ENCODE peak calls at places on chromosomes 12 and 14, in seven cellular contexts. One of them, this sample, is unnamed.

GRCh38 chr12:72346331-72346944 is 74.3 kb downstream of the TRHDE start:
- DNase-seq in K562: peak; percentile 14
- DNase-seq in HCT116: peak; percentile 77
- DNase-seq in GM12878: peak; percentile 13
- DNase-seq in H1: peak; percentile 59
- DNase-seq in HepG2: peak; percentile 62
- DNase-seq in SK-N-SH: peak; percentile 29
- DNase-seq in this sample: peak; percentile 11

GRCh38 chr14:76203086-76204001 is 51.6 kb downstream of the GPATCH2L start:
- DNase-seq in HCT116: no peak
- DNase-seq in K562: no peak
- DNase-seq in HepG2: no peak
- DNase-seq in SK-N-SH: no peak
- DNase-seq in H1: peak; percentile 5
- DNase-seq in GM12878: peak; percentile 95
- DNase-seq in this sample: no peak

GRCh38 chr12:110183386-110183785 is 59.2 kb downstream of the IFT81 start:
- DNase-seq in HepG2: peak; percentile 4
- DNase-seq in H1: no peak
- DNase-seq in HCT116: no peak
- DNase-seq in K562: no peak
- DNase-seq in GM12878: no peak
- DNase-seq in SK-N-SH: no peak
- DNase-seq in this sample: no peak

GRCh38 chr12:107732365-107732764 is 28.6 kb downstream of the PRDM4 start:
- DNase-seq in K562: no peak
- DNase-seq in HCT116: no peak
- DNase-seq in SK-N-SH: no peak
- DNase-seq in HepG2: no peak
- DNase-seq in GM12878: no peak
- DNase-seq in H1: no peak
- DNase-seq in this sample: no peak

GRCh38 chr14:69260979-69261605 is 1.1 kb downstream of the GALNT16 start:
- DNase-seq in GM12878: no peak
- DNase-seq in HepG2: no peak
- DNase-seq in K562: peak; percentile 67
- DNase-seq in H1: no peak
- DNase-seq in HCT116: no peak
- DNase-seq in SK-N-SH: peak; percentile 91
- DNase-seq in this sample: peak; percentile 61

GRCh38 chr14:20530771-20531571 is 25.6 kb downstream of the RNASE10 start:
- DNase-seq in SK-N-SH: peak; percentile 38
- DNase-seq in H1: peak; percentile 41
- DNase-seq in HCT116: peak; percentile 78
- DNase-seq in K562: peak; percentile 30
- DNase-seq in HepG2: peak; percentile 75
- DNase-seq in GM12878: peak; percentile 21
- DNase-seq in this sample: no peak

GRCh38 chr12:27505124-27505523 is 18.9 kb upstream of the PPFIBP1 start:
- DNase-seq in K562: no peak
- DNase-seq in GM12878: no peak
- DNase-seq in H1: no peak
- DNase-seq in SK-N-SH: no peak
- DNase-seq in HepG2: no peak
- DNase-seq in HCT116: no peak
- DNase-seq in this sample: no peak

GRCh38 chr14:44910826-44911225 is 50.9 kb downstream of the KLHL28 start:
- DNase-seq in SK-N-SH: no peak
- DNase-seq in H1: no peak
- DNase-seq in K562: no peak
- DNase-seq in HepG2: no peak
- DNase-seq in HCT116: no peak
- DNase-seq in GM12878: no peak
- DNase-seq in this sample: no peak

GRCh38 chr14:75141967-75142366 is 15.1 kb upstream of the NEK9 start:
- DNase-seq in SK-N-SH: peak; percentile 37
- DNase-seq in GM12878: no peak
- DNase-seq in K562: peak; percentile 13
- DNase-seq in H1: no peak
- DNase-seq in HCT116: no peak
- DNase-seq in HepG2: peak; percentile 42
- DNase-seq in this sample: no peak

GRCh38 chr14:75315143-75315542 is 36.5 kb downstream of the FOS start:
- DNase-seq in HepG2: no peak
- DNase-seq in K562: no peak
- DNase-seq in SK-N-SH: peak; percentile 45
- DNase-seq in H1: no peak
- DNase-seq in GM12878: no peak
- DNase-seq in HCT116: no peak
- DNase-seq in this sample: no peak

GRCh38 chr12:130870442-130871285 is 1.2 kb upstream of the RAN start:
- DNase-seq in HCT116: peak; percentile 83
- DNase-seq in GM12878: peak; percentile 75
- DNase-seq in K562: peak; percentile 87
- DNase-seq in SK-N-SH: peak; percentile 57
- DNase-seq in H1: peak; percentile 73
- DNase-seq in HepG2: peak; percentile 96
- DNase-seq in this sample: peak; percentile 87

GRCh38 chr14:82641050-82641540 is 1107.4 kb upstream of the SEL1L start:
- DNase-seq in HepG2: no peak
- DNase-seq in GM12878: no peak
- DNase-seq in H1: no peak
- DNase-seq in SK-N-SH: no peak
- DNase-seq in K562: no peak
- DNase-seq in HCT116: no peak
- DNase-seq in this sample: no peak

GRCh38 chr14:82635931-82636330 is 1102.3 kb upstream of the SEL1L start:
- DNase-seq in HepG2: no peak
- DNase-seq in H1: no peak
- DNase-seq in GM12878: no peak
- DNase-seq in SK-N-SH: no peak
- DNase-seq in HCT116: no peak
- DNase-seq in K562: no peak
- DNase-seq in this sample: no peak

GRCh38 chr14:82642425-82642824 is 1108.8 kb upstream of the SEL1L start:
- DNase-seq in H1: peak; percentile 46
- DNase-seq in K562: peak; percentile 6
- DNase-seq in HepG2: no peak
- DNase-seq in SK-N-SH: no peak
- DNase-seq in GM12878: no peak
- DNase-seq in HCT116: no peak
- DNase-seq in this sample: peak; percentile 11

DNA sequence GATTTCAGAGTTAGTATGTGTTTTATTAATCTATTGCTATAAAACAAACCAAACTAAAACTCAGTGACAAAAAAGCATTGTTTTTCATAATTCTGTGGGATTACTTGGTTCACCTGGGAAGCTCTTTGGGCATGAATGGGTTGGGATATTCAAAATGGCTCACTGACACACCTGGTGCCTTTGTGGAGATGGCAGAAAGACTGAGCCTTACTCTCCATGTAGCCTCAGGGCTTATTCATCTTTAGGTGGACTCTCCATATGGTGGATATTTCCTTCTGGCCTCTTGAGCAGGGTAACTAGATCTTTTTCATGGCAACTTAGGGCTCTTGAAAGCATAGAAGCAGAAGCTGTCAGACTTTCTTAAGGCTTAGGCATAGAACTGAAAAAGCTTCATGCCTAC is 1102.8 kb upstream of the SEL1L start:
- DNase-seq in HepG2: no peak
- DNase-seq in SK-N-SH: no peak
- DNase-seq in HCT116: no peak
- DNase-seq in K562: no peak
- DNase-seq in H1: no peak
- DNase-seq in GM12878: no peak
- DNase-seq in this sample: no peak
- TF ChIP-seq JUND in HepG2: no peak
- TF ChIP-seq JUND in SK-N-SH: no peak
- TF ChIP-seq JUND in HCT116: no peak
- TF ChIP-seq JUND in K562: no peak
- TF ChIP-seq JUND in H1: no peak
- TF ChIP-seq JUND in GM12878: no peak
- TF ChIP-seq JUND in this sample: no peak

GRCh38 chr12:53940448-53941014 is 1.9 kb downstream of the HOXC13 start:
- DNase-seq in SK-N-SH: no peak
- DNase-seq in H1: no peak
- DNase-seq in HepG2: no peak
- DNase-seq in K562: no peak
- DNase-seq in GM12878: no peak
- DNase-seq in HCT116: no peak
- DNase-seq in this sample: peak; percentile 51

GRCh38 chr12:53937596-53938275 is 895 bp upstream of the HOXC13 start:
- DNase-seq in H1: no peak
- DNase-seq in SK-N-SH: no peak
- DNase-seq in HCT116: no peak
- DNase-seq in K562: no peak
- DNase-seq in GM12878: no peak
- DNase-seq in HepG2: no peak
- DNase-seq in this sample: no peak

GRCh38 chr12:53939141-53940108 is 794 bp downstream of the HOXC13 start:
- DNase-seq in H1: no peak
- DNase-seq in HepG2: peak; percentile 24
- DNase-seq in GM12878: no peak
- DNase-seq in SK-N-SH: peak; percentile 35
- DNase-seq in HCT116: no peak
- DNase-seq in K562: no peak
- DNase-seq in this sample: no peak

GRCh38 chr12:53937099-53937498 is 1.5 kb upstream of the HOXC13 start:
- DNase-seq in HepG2: no peak
- DNase-seq in GM12878: no peak
- DNase-seq in HCT116: no peak
- DNase-seq in H1: no peak
- DNase-seq in SK-N-SH: no peak
- DNase-seq in K562: no peak
- DNase-seq in this sample: no peak

GRCh38 chr12:53938276-53939140 is at the start of gene HOXC13:
- DNase-seq in HCT116: peak; percentile 95
- DNase-seq in K562: peak; percentile 97
- DNase-seq in SK-N-SH: peak; percentile 86
- DNase-seq in H1: peak; percentile 92
- DNase-seq in GM12878: no peak
- DNase-seq in HepG2: peak; percentile 33
- DNase-seq in this sample: peak; percentile 98
- TF ChIP-seq JUND in HCT116: no peak
- TF ChIP-seq JUND in K562: no peak
- TF ChIP-seq JUND in SK-N-SH: no peak
- TF ChIP-seq JUND in H1: no peak
- TF ChIP-seq JUND in GM12878: no peak
- TF ChIP-seq JUND in HepG2: no peak
- TF ChIP-seq JUND in this sample: no peak

DNA sequence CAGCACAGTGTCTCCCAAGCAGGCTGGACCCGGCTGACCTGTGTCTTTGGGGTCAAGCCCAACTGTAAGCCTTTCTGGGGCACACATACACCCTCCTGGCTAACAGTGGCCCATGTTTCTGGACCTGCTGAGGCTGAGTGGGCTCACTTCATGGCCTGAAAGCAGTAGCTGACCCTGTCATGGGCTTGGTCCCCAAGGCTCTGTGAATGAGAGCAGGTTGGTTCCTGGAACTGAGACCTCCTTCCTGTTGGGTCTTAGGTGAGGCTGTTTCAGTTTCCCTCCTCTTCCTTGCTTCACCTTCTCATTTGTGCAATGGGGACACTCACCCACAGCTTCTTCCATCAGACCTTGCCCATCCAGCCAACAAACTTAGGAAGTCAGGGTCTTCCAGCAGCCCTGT is 744 bp upstream of the IL25 start:
- DNase-seq in K562: no peak
- DNase-seq in H1: no peak
- DNase-seq in GM12878: no peak
- DNase-seq in HCT116: no peak
- DNase-seq in SK-N-SH: no peak
- DNase-seq in HepG2: no peak
- DNase-seq in this sample: no peak
- TF ChIP-seq JUND in K562: no peak
- TF ChIP-seq JUND in H1: no peak
- TF ChIP-seq JUND in GM12878: no peak
- TF ChIP-seq JUND in HCT116: no peak
- TF ChIP-seq JUND in SK-N-SH: no peak
- TF ChIP-seq JUND in HepG2: no peak
- TF ChIP-seq JUND in this sample: no peak

DNA sequence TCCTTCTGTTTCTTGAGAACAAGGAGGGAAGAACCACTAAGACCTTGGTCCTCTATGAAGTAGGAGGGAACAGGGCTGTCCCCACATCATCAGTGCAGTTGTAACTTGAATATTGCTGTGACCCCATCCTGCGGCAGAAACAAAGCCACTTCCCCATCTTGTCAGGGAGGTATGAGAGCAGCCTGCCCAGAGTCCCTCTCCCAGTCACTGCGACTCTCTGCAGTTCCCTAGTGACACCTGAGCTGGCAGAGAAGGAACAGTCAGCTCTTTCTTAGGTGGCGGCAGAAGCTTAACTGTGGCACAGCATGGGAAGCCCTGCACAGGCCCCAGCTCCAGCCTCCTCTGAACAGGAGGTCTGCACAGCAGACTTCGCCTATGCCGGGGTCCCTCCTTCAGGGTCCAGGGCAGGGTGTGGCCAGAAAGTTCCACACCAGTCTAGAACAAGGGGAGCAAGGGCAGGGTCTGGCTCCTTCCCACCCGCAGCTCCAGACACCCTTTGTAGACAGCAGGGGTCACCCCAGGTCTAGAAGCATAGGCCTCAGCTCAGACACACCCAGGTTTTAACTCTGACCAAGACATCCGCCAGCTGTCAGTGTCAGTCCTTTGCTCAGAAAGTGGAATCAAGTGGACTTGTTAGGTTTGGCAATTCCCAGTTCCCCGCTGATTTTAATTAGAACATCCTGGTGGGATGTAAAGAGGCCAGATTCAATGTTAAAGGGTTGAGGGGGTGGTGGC is 36.8 kb downstream of the DEGS2 start:
- DNase-seq in HepG2: no peak
- DNase-seq in HCT116: no peak
- DNase-seq in K562: peak; percentile 35
- DNase-seq in GM12878: no peak
- DNase-seq in SK-N-SH: no peak
- DNase-seq in H1: no peak
- DNase-seq in this sample: no peak
- TF ChIP-seq JUND in HepG2: no peak
- TF ChIP-seq JUND in HCT116: no peak
- TF ChIP-seq JUND in K562: no peak
- TF ChIP-seq JUND in GM12878: no peak
- TF ChIP-seq JUND in SK-N-SH: no peak
- TF ChIP-seq JUND in H1: no peak
- TF ChIP-seq JUND in this sample: no peak